ENCODE peak calls at places on chromosomes 11 and 22, in eight cellular contexts. B, Q, K, R, P, S, G and U are unnamed samples.

GRCh38 chr11:90809581-90809980 is 586.7 kb upstream of the CHORDC1 start:
- DNase-seq in B (no peak), Q (no peak), K (no peak), R (no peak), P (no peak), S (no peak), G (no peak), U (no peak)

GRCh38 chr11:64619811-64620285 is 28.8 kb downstream of the SLC22A12 start:
- DNase-seq in B (no peak), Q (peak; percentile 50), K (peak; percentile 31), R (no peak), P (peak; percentile 75), S (peak; percentile 38), G (peak; percentile 41), U (peak; percentile 68)

GRCh38 chr11:112839051-112839450 is 122.2 kb upstream of the NCAM1 start:
- DNase-seq in B (no peak), Q (no peak), K (no peak), R (no peak), P (no peak), S (no peak), G (no peak), U (no peak)

GRCh38 chr22:35561796-35562526 is 21.3 kb downstream of the RASD2 start:
- DNase-seq in B (no peak), Q (no peak), K (no peak), R (no peak), P (peak; percentile 72), S (peak; percentile 31), G (no peak), U (no peak)

GRCh38 chr11:63635762-63636465 is 21.7 kb upstream of the PLAAT3 start:
- DNase-seq in B (no peak), Q (peak; percentile 62), K (peak; percentile 30), R (peak; percentile 70), P (peak; percentile 92), S (peak; percentile 83), G (peak; percentile 47), U (no peak)

GRCh38 chr11:112200252-112200651 is 24.9 kb downstream of the BCO2 start:
- DNase-seq in B (no peak), Q (no peak), K (no peak), R (no peak), P (no peak), S (no peak), G (no peak), U (no peak)

GRCh38 chr11:72111300-72111699 is 1.2 kb downstream of the ANAPC15 start:
- DNase-seq in B (no peak), Q (no peak), K (no peak), R (no peak), P (no peak), S (no peak), G (no peak), U (no peak)

GRCh38 chr11:2180347-2180746 is 8.7 kb upstream of the TH start:
- DNase-seq in B (no peak), Q (no peak), K (no peak), R (no peak), P (no peak), S (no peak), G (no peak), U (no peak)

GRCh38 chr22:25806579-25806978 is 64.6 kb downstream of the MYO18B start:
- DNase-seq in B (no peak), Q (no peak), K (no peak), R (no peak), P (no peak), S (no peak), G (no peak), U (no peak)

GRCh38 chr11:34192481-34193401 is 87.3 kb downstream of the NAT10 start:
- DNase-seq in B (no peak), Q (no peak), K (peak; percentile 69), R (peak; percentile 48), P (no peak), S (peak; percentile 91), G (no peak), U (no peak)

GRCh38 chr11:65958306-65958705 is 3.2 kb upstream of the SART1 start:
- DNase-seq in B (no peak), Q (no peak), K (no peak), R (no peak), P (no peak), S (no peak), G (no peak), U (no peak)

GRCh38 chr11:33376331-33377099 is 119.3 kb downstream of the HIPK3 start:
- DNase-seq in B (no peak), Q (peak; percentile 76), K (no peak), R (no peak), P (peak; percentile 73), S (no peak), G (no peak), U (no peak)

GRCh38 chr22:20299736-20300136 is 20.1 kb downstream of the DGCR6L start:
- DNase-seq in B (peak; percentile 84), Q (no peak), K (no peak), R (no peak), P (peak; percentile 58), S (peak; percentile 26), G (no peak), U (no peak)

GRCh38 chr11:126394036-126394435 is 38.5 kb downstream of the ST3GAL4 start:
- DNase-seq in B (peak; percentile 37), Q (no peak), K (no peak), R (no peak), P (no peak), S (no peak), G (no peak), U (no peak)
- H3K27ac ChIP-seq in B (no peak overlapping the region), Q (no peak overlapping the region), K (no peak overlapping the region), R (peak overlapping the region; percentile 27), P (no peak overlapping the region), S (peak overlapping the region; percentile 64), G (no peak overlapping the region), U (no peak overlapping the region)

DNA sequence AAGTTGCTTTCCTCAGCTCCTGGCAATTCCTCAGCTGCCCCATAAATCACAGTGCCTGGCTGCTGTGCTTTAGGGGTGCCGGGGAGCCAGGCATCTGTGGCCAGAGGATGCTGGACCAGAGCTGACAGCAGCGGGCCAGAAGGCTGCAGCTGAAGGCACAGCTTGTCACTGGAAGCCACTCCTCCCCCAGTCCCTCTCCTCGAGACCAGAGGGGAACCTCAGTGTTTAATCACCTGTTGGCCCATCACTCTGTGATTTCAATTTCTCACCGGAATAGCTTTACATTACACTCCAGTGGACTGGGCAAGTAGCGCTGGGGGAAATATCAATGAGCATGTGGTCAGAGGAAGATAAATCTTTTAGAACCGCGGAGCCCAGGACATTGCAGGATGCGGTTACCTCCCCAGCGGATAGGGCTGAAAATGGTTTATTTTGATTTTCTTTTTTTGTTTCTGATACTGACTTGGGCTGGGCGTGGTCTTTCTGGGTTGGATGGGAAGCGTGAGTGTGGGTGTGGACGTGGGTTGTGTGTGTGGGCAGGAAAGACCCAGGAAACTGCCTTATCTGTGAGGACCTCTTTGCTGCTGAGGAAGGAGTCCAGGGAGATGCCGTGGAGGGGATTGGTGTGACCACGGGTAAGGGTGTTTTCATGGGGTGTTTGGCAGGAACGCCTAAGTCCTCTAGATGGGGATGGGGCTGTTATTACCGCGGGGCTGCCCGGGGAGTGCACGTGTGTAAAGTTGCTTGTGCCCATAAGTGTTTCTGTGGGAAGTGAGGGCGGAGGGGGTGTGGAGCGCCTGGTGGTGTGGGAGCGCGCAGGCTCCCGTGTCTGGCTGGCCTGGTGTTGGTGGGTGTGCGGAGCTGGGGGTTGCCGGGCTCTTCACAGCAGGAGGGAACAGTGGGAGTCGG is 4.0 kb downstream of the DAGLA start:
- DNase-seq in B (no peak), Q (no peak), K (no peak), R (no peak), P (no peak), S (no peak), G (no peak), U (no peak)
- H3K4me3 ChIP-seq in B (no peak overlapping the region), Q (no peak overlapping the region), K (no peak overlapping the region), R (no peak overlapping the region), P (no peak overlapping the region), S (no peak overlapping the region), G (peak overlapping the region; percentile 55), U (no peak overlapping the region)

DNA sequence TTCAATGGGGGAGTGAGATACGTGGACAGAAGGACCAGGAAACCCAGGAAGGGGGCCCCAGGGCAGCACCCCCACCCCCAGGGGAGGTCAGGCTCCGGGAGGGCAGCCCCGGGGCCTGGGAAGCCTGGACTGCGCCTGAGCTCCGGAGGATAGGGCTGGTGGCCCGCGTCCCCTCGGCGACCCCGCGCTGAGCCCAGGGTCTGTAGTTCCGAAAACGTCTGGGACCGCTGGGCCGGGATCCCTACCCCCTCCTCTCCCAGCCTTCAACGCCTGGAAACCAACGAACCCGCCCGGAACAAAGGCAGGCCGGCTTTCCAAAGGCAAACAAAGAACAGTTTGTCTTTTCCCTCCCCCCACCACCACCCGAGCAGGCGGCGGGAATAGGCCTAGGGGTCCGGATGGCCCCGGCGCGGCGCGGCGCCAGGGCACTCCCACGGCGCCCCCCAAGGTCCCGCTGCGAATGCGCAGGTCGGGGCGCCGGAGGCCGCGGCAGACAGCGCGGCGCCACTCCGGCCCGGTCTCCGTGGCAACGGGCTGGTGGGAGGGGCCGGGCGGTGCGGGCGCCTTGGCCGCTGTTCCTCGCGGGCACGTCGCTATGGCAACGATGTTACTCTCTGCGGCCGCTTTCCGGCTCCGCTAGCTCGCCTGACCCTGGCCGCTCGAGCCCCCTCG is 58.5 kb downstream of the IGLL1 start:
- DNase-seq in B (peak; percentile 95), Q (peak; percentile 85), K (peak; percentile 86), R (peak; percentile 91), P (peak; percentile 97), S (peak; percentile 76), G (peak; percentile 97), U (peak; percentile 95)
- TF ChIP-seq CTCF in B (no peak), Q (peak; percentile 55), K (no peak), R (no peak), P (no peak), S (peak; percentile 10), G (peak; percentile 74), U (no peak)

DNA sequence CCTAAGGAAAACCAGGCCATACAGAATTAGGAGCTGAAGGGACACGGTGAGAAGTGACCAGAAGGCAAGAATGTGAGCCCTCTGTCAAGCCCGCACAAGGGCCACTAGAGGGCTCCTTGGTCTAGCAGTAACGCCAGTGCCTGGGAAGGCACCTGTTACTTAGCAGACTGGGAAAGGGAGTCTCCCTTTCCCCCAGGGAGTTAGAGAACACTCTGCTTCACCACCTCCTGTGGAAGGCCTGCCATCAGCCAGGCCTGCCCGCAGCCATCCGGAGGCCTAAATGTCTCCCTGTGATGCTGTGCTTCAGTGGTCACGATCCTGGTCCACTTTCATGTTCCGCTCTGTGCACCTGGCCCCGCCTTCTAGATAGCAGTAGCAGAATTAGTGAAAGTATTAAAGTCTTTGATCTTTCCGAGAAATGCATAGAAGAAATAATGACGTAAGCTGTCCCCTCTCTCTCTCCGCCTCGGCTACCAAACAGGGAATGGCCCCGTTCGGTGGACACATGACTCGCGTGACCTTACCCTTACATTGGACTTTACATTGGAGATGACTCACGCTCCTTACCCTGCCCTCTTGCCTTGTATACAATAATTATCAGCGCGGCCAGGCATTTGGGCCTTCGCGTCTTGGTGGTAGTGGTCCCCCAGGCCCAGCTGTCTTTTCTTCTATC is 10.7 kb upstream of the GSTP1 start:
- DNase-seq in B (peak; percentile 77), Q (peak; percentile 67), K (peak; percentile 49), R (peak; percentile 54), P (peak; percentile 87), S (peak; percentile 84), G (peak; percentile 69), U (peak; percentile 67)
- H3K27ac ChIP-seq in B (no peak overlapping the region), Q (no peak overlapping the region), K (no peak overlapping the region), R (no peak overlapping the region), P (no peak overlapping the region), S (no peak overlapping the region), G (no peak overlapping the region), U (no peak overlapping the region)